ENCODE peak calls at places on chromosomes 4 and X, in five cellular contexts. U, T, V, E and Z are unnamed samples.

GRCh38 chrX:37349131-37350033 is at the start of gene PRRG1:
- DNase-seq in V (peak), T (peak), U (peak), E (peak), Z (no peak)

GRCh38 chrX:95945528-95945927 is 739.1 kb upstream of the DIAPH2 start:
- DNase-seq in V (no peak), E (no peak), T (no peak), U (no peak), Z (no peak)

GRCh38 chr4:121989715-121990114 is 37.9 kb upstream of the TRPC3 start:
- DNase-seq in V (peak), E (no peak), U (peak), T (no peak), Z (no peak)

GRCh38 chr4:6925357-6925836 is 15.8 kb downstream of the TBC1D14 start:
- DNase-seq in E (no peak), V (no peak), T (no peak), U (no peak), Z (no peak)

GRCh38 chr4:150570123-150570522 is 11.8 kb upstream of the MAB21L2 start:
- DNase-seq in E (no peak), U (no peak), T (no peak), V (no peak), Z (no peak)

GRCh38 chrX:130124577-130124976 is 14.3 kb upstream of the ELF4 start:
- DNase-seq in V (no peak), E (no peak), U (no peak), T (no peak), Z (no peak)

GRCh38 chr4:68750555-68750954 is 65.2 kb upstream of the UGT2B10 start:
- DNase-seq in U (no peak), T (no peak), E (no peak), V (no peak), Z (no peak)

GRCh38 chrX:1749499-1749898 is 134.6 kb downstream of the ASMT start:
- DNase-seq in U (no peak), E (no peak), T (no peak), V (no peak), Z (no peak)

GRCh38 chr4:79325864-79326328 is at the start of gene NAA11:
- DNase-seq in U (no peak), E (no peak), T (no peak), V (no peak), Z (no peak)

GRCh38 chr4:61275214-61275613 is 75.1 kb downstream of the ADGRL3 start:
- DNase-seq in U (no peak), V (no peak), T (no peak), E (no peak), Z (no peak)

GRCh38 chr4:127982445-127982844 is 17.2 kb downstream of the ABHD18 start:
- DNase-seq in U (no peak), V (no peak), T (no peak), E (no peak), Z (no peak)

GRCh38 chr4:156377036-156377700 is 423.5 kb upstream of the CTSO start:
- DNase-seq in U (peak), T (no peak), V (peak), E (no peak), Z (no peak)

GRCh38 chrX:22795680-22796079 is 204.1 kb upstream of the DDX53 start:
- DNase-seq in U (peak), V (no peak), T (no peak), E (no peak), Z (no peak)